ENCODE peak calls at places on chromosomes 16 and 17, in eight cellular contexts. T is cardiac muscle cell; S is mucosa of descending colon; D is GM10248; E is activated CD4-positive, alpha-beta T cell treated with anti-CD3 and anti-CD28 coated beads, Interleukin-2, amount 10 ng/mL, durations not matched to agents 7 days and 5 days; Z is mucosa of gallbladder; C is NCI-H1092 treated with DMSO at 0.1 percent for 48 hours; F is NCI-H774. Q is an unnamed sample.
A peak's percentile ranks its signal among the peaks of the same experiment; 100 is the strongest.

GRCh38 chr17:76198702-76199101 is 41.6 kb downstream of the RNF157 start:
- DNase-seq in T (no peak), S (no peak), D (no peak), E (no peak), Z (no peak), C (no peak), F (no peak), Q (no peak)

GRCh38 chr17:28505986-28506665 is at the start of gene FOXN1:
- DNase-seq in T (no peak), S (no peak), D (no peak), E (no peak), Z (no peak), C (no peak), F (no peak), Q (no peak)

GRCh38 chr17:31310260-31310659 is 3.6 kb downstream of the EVI2B start:
- DNase-seq in T (no peak), S (no peak), D (no peak), E (peak; percentile 84), Z (no peak), C (no peak), F (no peak), Q (no peak)

GRCh38 chr16:75494696-75495601 is at the start of gene CHST6:
- DNase-seq in T (peak; percentile 73), S (peak; percentile 56), D (peak; percentile 86), E (peak; percentile 17), Z (no peak), C (peak; percentile 2), F (no peak), Q (no peak)

GRCh38 chr17:8994319-8994718 is 27.0 kb upstream of the NTN1 start:
- DNase-seq in T (peak; percentile 83), S (peak; percentile 76), D (peak; percentile 67), E (peak; percentile 48), Z (peak; percentile 62), C (peak; percentile 2), F (peak; percentile 13), Q (peak; percentile 29)

GRCh38 chr17:63961355-63962207 is 11.1 kb downstream of the SCN4A start:
- DNase-seq in T (peak; percentile 91), S (peak; percentile 63), D (peak; percentile 74), E (peak; percentile 31), Z (peak; percentile 40), C (no peak), F (peak; percentile 25), Q (no peak)

GRCh38 chr17:50151041-50151936 is 812 bp upstream of the PPP1R9B start:
- DNase-seq in T (peak; percentile 95), S (peak; percentile 93), D (peak; percentile 94), E (peak; percentile 92), Z (peak; percentile 91), C (peak; percentile 80), F (peak; percentile 91), Q (peak; percentile 69)

GRCh38 chr17:75625813-75626486 is 7.3 kb upstream of the SMIM5 start:
- DNase-seq in T (peak; percentile 75), S (no peak), D (peak; percentile 57), E (peak; percentile 33), Z (no peak), C (peak; percentile 16), F (no peak), Q (no peak)

GRCh38 chr17:40953876-40954275 is 12.9 kb downstream of the KRT39 start:
- DNase-seq in T (no peak), S (no peak), D (no peak), E (no peak), Z (no peak), C (no peak), F (no peak), Q (no peak)

GRCh38 chr16:27917953-27918352 is 145.6 kb downstream of the GSG1L start:
- DNase-seq in T (no peak), S (no peak), D (no peak), E (no peak), Z (no peak), C (no peak), F (no peak), Q (no peak)

GRCh38 chr17:51461578-51462004 is 201.2 kb downstream of the UTP18 start:
- DNase-seq in T (peak; percentile 49), S (peak; percentile 54), D (peak; percentile 48), E (peak; percentile 64), Z (peak; percentile 42), C (peak; percentile 89), F (peak; percentile 68), Q (peak; percentile 50)

Q was measured in NCI-H1105.